ENCODE peak calls at places on chromosomes 13 and 19, in five cellular contexts. L is cardiac muscle cell; E is lower lobe of right lung; A is stimulated activated CD8-positive, alpha-beta memory T cell treated with anti-CD3 and anti-CD28 coated beads, Interleukin-2, amount 100 ng/mL, for 48 hours; N is NCI-H187. W is an unnamed sample.

GRCh38 chr13:113656015-113656588 is 1.9 kb downstream of the ATP4B start:
- DNase-seq in L (no peak), E (peak), A (no peak), N (no peak), W (no peak)

GRCh38 chr19:32231020-32231419 is 114.4 kb upstream of the ZNF507 start:
- DNase-seq in L (no peak), E (no peak), A (no peak), N (no peak), W (no peak)

GRCh38 chr19:10416380-10417257 is 3.7 kb upstream of the PDE4A start:
- DNase-seq in L (peak), E (peak), A (peak), N (peak), W (peak)

GRCh38 chr13:44412341-44412935 is 38.8 kb downstream of the SERP2 start:
- DNase-seq in L (no peak), E (no peak), A (no peak), N (no peak), W (no peak)

GRCh38 chr13:98313023-98313937 is 136.2 kb upstream of the RNF113B start:
- DNase-seq in L (no peak), E (no peak), A (no peak), N (no peak), W (no peak)

GRCh38 chr13:98977568-98978270 is at the start of gene DOCK9:
- DNase-seq in L (peak), E (peak), A (no peak), N (no peak), W (peak)

GRCh38 chr19:49430678-49431329 is 5.6 kb downstream of the GFY start:
- DNase-seq in L (no peak), E (no peak), A (no peak), N (no peak), W (no peak)

GRCh38 chr19:15194938-15195337 is 5.9 kb downstream of the NOTCH3 start:
- DNase-seq in L (peak), E (no peak), A (no peak), N (no peak), W (no peak)

GRCh38 chr13:97327071-97327470 is 104.9 kb downstream of the MBNL2 start:
- DNase-seq in L (no peak), E (no peak), A (no peak), N (no peak), W (no peak)

GRCh38 chr19:16435238-16435911 is 36.4 kb downstream of the EPS15L1 start:
- DNase-seq in L (peak), E (no peak), A (no peak), N (no peak), W (peak)